ENCODE peak calls at places on chromosomes 5 and 9, in seven cellular contexts. C, U, I, T, R, B and X are unnamed samples. For H3K4me1, the result is how much of the 10 kb centered on the place peaks cover.

GRCh38 chr5:134533115-134533815 is 7.8 kb downstream of the JADE2 start:
- DNase-seq in R (peak), U (peak), C (no peak), I (no peak), B (no peak), T (no peak), X (peak)

GRCh38 chr5:37838152-37838932 is 1.5 kb downstream of the GDNF start:
- DNase-seq in U (peak), I (no peak), T (peak), B (peak), R (peak), C (no peak), X (no peak)

GRCh38 chr5:136021016-136021405 is 7.8 kb upstream of the TGFBI start:
- DNase-seq in I (no peak), B (no peak), U (no peak), C (no peak), R (peak), T (peak), X (no peak)

GRCh38 chr5:68220914-68221313 is 5.4 kb downstream of the PIK3R1 start:
- DNase-seq in U (no peak), I (no peak), B (no peak), T (no peak), C (no peak), R (no peak), X (no peak)

GRCh38 chr9:133499130-133499891 is 20.4 kb upstream of the SLC2A6 start:
- DNase-seq in R (no peak), C (no peak), B (no peak), U (peak), I (no peak), T (no peak), X (peak)

GRCh38 chr5:111389390-111390082 is 122.8 kb downstream of the STARD4 start:
- DNase-seq in U (no peak), I (no peak), C (no peak), B (no peak), R (peak), T (peak), X (no peak)

GRCh38 chr9:6015278-6016157 is at the start of gene RANBP6:
- DNase-seq in U (peak), I (peak), R (peak), C (peak), B (peak), T (peak), X (peak)

GRCh38 chr5:15993334-15993733 is 186.3 kb downstream of the MARCHF11 start:
- DNase-seq in U (no peak), R (peak), B (no peak), T (peak), C (no peak), I (no peak), X (no peak)

GRCh38 chr9:23659346-23660006 is 166.6 kb downstream of the ELAVL2 start:
- DNase-seq in B (no peak), C (no peak), U (no peak), T (no peak), I (no peak), R (no peak), X (no peak)

GRCh38 chr5:81852277-81853004 is 101.5 kb upstream of the SSBP2 start:
- DNase-seq in U (no peak), R (peak), I (no peak), T (peak), C (peak), B (peak), X (peak)

GRCh38 chr9:107067715-107068416 is 204.9 kb downstream of the ZNF462 start:
- DNase-seq in C (no peak), R (no peak), B (no peak), U (no peak), T (no peak), I (peak), X (no peak)

GRCh38 chr5:161988069-161988468 is 79.5 kb upstream of the GABRG2 start:
- DNase-seq in T (no peak), C (no peak), B (no peak), I (no peak), U (no peak), R (no peak), X (no peak)

GRCh38 chr5:125424374-125424773 is 677.9 kb upstream of the ZNF608 start:
- DNase-seq in C (no peak), R (no peak), U (no peak), I (no peak), T (no peak), B (no peak), X (no peak)

GRCh38 chr5:33257807-33258491 is 182.8 kb upstream of the TARS1 start:
- DNase-seq in B (no peak), T (peak), R (peak), C (no peak), U (no peak), I (no peak), X (no peak)

GRCh38 chr5:141677415-141677814 is 4.6 kb downstream of the ARAP3 start:
- DNase-seq in C (no peak), B (peak), U (no peak), T (no peak), R (no peak), I (no peak), X (no peak)

GRCh38 chr9:36894695-36895310 is 139.3 kb downstream of the PAX5 start:
- DNase-seq in B (no peak), C (no peak), U (no peak), I (no peak), R (no peak), T (no peak), X (no peak)

GRCh38 chr5:139752506-139753350 is 42.9 kb upstream of the PSD2 start:
- DNase-seq in T (no peak), I (no peak), C (no peak), U (no peak), B (peak), R (peak), X (no peak)

GRCh38 chr9:115162946-115163345 is 45.0 kb upstream of the TNC start:
- DNase-seq in C (no peak), U (no peak), I (no peak), R (peak), T (no peak), B (no peak), X (no peak)

GRCh38 chr5:79567926-79568549 is 44.2 kb upstream of the TENT2 start:
- DNase-seq in I (no peak), U (no peak), R (peak), C (no peak), B (no peak), T (no peak), X (no peak)

GRCh38 chr9:132018957-132019405 is 60.7 kb downstream of the MED27 start:
- DNase-seq in I (no peak), B (no peak), T (no peak), R (no peak), U (peak), C (no peak), X (no peak)

GRCh38 chr9:75147638-75148037 is 59.3 kb downstream of the OSTF1 start:
- DNase-seq in I (no peak), R (peak), U (no peak), T (no peak), C (no peak), B (no peak), X (no peak)

GRCh38 chr9:94758844-94759243 is 32.3 kb downstream of the AOPEP start:
- DNase-seq in R (no peak), T (no peak), C (no peak), I (no peak), U (no peak), B (peak), X (no peak)

GRCh38 chr5:68225188-68225910 is 9.8 kb downstream of the PIK3R1 start:
- DNase-seq in U (peak), C (no peak), I (peak), R (peak), T (peak), B (no peak), X (peak)

GRCh38 chr9:136961279-136962065 is 9.4 kb downstream of the LCN12 start:
- DNase-seq in C (no peak), I (peak), R (no peak), T (no peak), U (no peak), B (peak), X (no peak)

GRCh38 chr9:111001471-111001870 is 36.8 kb downstream of the LPAR1 start:
- DNase-seq in C (no peak), R (no peak), I (no peak), U (no peak), T (no peak), B (no peak), X (no peak)

GRCh38 chr9:99056876-99057664 is 47.8 kb upstream of the TGFBR1 start:
- DNase-seq in R (peak), C (peak), I (no peak), B (no peak), U (no peak), T (no peak), X (no peak)

GRCh38 chr9:94916956-94917355 is 190.5 kb downstream of the AOPEP start:
- DNase-seq in R (no peak), U (no peak), C (no peak), I (no peak), T (no peak), B (no peak), X (no peak)

GRCh38 chr5:141914154-141914743 is 9.4 kb upstream of the DELE1 start:
- DNase-seq in C (peak), T (no peak), R (peak), U (peak), B (peak), I (peak), X (peak)

GRCh38 chr5:3180610-3181009 is 415.0 kb upstream of the IRX1 start:
- DNase-seq in R (no peak), T (no peak), U (no peak), B (no peak), I (no peak), C (no peak), X (no peak)

GRCh38 chr5:91103353-91104061 is 279.6 kb downstream of the ARRDC3 start:
- DNase-seq in I (no peak), U (no peak), T (no peak), C (no peak), B (no peak), R (peak), X (no peak)

GRCh38 chr9:115591584-115591984 is 473.6 kb upstream of the TNC start:
- DNase-seq in I (peak), C (no peak), U (peak), R (peak), T (peak), B (peak), X (peak)

GRCh38 chr9:127884427-127884911 is 7.0 kb upstream of the AK1 start:
- DNase-seq in R (no peak), U (peak), B (peak), C (no peak), I (peak), T (no peak), X (peak)

GRCh38 chr9:114140850-114141249 is 14.5 kb upstream of the COL27A1 start:
- DNase-seq in R (no peak), T (no peak), C (no peak), B (no peak), U (no peak), I (no peak), X (no peak)

GRCh38 chr5:76521240-76521758 is 101.9 kb downstream of the F2RL2 start:
- DNase-seq in C (no peak), U (no peak), B (no peak), R (peak), I (no peak), T (no peak), X (no peak)

GRCh38 chr5:36928947-36929346 is 52.4 kb downstream of the NIPBL start:
- DNase-seq in I (no peak), C (no peak), R (peak), U (no peak), B (no peak), T (no peak), X (no peak)

GRCh38 chr9:72858089-72858912 is 94.6 kb downstream of the ALDH1A1 start:
- DNase-seq in U (peak), I (peak), B (no peak), T (peak), C (no peak), R (peak), X (peak)

GRCh38 chr9:124281934-124282351 is 24.2 kb downstream of the NEK6 start:
- DNase-seq in R (no peak), C (no peak), U (peak), I (peak), B (no peak), T (no peak), X (no peak)

GRCh38 chr5:113201715-113202114 is 225.1 kb downstream of the DCP2 start:
- DNase-seq in B (no peak), U (no peak), R (no peak), T (no peak), C (no peak), I (no peak), X (no peak)

GRCh38 chr5:96177303-96177869 is 215.7 kb upstream of the ELL2 start:
- DNase-seq in C (no peak), R (peak), B (peak), T (no peak), U (no peak), I (no peak), X (no peak)

DNA sequence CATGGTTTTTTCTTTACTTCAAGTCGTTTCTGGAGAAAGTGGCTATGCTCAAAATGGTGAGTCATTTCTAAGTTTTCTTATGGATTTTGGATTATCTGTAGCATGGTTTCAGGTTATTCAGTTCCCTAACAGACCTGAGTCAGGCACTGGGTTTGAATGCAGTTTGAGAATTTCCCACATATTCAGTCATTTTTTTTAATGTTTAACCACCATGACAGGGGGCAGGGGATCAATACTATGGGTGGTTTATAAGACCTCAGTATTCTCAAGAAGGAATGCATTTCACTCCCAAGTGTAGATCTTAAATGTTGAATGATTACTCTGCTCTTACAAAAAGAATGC is 284 bp downstream of the IL7R start:
- DNase-seq in T (no peak), C (peak), R (peak), I (no peak), U (no peak), B (no peak), X (no peak)
- H3K4me3 ChIP-seq in T (no peak), C (peak), R (peak), I (no peak), U (no peak), B (peak), X (no peak)

GRCh38 chr5:150637245-150638052 is 3.0 kb upstream of the SYNPO start:
- DNase-seq in C (no peak), T (peak), B (no peak), R (peak), U (peak), I (peak), X (peak)
- H3K4me1 ChIP-seq in C (under half), T (half or more), B (half or more), R (half or more), U (half or more), I (half or more), X (half or more)

GRCh38 chr5:171738501-171738900 is 47.1 kb upstream of the SMIM23 start:
- DNase-seq in R (no peak), U (no peak), I (no peak), T (no peak), C (no peak), B (no peak), X (no peak)
- H3K4me3 ChIP-seq in R (no peak), U (no peak), I (no peak), T (no peak), C (no peak), B (no peak), X (no peak)

DNA sequence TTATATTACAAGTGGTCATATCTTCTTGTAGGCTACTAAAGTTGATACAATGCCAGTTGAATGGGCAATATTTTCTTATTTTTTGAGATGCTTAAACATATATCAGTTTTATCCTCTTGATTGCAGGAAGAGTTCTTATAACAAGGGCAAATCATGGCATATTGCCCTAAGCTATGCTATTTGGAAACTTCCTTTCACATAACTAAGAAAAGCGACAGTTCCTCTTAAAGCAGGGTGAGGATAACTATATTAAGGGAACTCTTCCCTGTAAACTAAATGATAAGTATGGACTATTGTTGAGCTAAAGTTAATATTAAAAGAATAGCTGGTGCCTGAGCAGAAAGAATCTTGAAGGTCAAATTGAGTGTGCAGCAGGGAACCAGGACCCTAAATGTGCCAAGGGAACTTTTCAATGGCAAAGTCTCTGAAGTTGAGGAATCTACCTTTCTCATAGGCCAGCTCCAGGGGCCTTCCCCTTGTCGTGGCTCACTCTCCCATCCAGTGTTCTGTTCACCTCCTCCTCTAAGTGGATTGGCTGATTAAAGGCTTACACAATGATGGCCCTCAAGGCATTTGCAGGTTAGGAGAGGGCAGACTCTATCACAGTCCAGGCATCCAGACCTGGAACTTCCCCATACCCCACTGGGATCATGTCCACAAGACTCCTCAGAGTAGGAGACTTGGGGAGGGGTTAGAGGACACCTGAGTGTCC is 26.8 kb downstream of the FYB1 start:
- DNase-seq in I (no peak), U (no peak), C (no peak), T (no peak), R (no peak), B (no peak), X (no peak)
- H3K4me1 ChIP-seq in I (under half), U (under half), C (half or more), T (half or more), R (under half), B (under half), X (under half)

DNA sequence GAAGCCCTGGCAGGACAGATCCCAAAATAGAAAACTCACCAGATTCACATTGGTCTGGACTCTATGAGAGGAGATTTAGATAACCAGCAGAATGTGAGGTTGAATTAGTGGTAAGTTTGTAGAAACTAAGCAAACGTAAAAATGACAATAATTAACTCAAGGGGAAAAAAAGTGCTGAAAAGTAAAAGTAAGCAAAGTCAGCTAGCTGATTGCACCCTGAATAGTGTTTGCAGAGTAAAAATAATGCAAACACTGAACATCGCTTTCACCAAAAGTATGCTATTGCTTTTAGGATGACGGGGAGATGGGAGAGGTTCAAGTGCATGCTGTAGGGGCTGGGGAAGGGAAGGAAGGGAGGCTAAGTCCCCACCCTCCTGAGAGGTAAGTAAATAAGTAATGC is 92.5 kb upstream of the RARS1 start:
- DNase-seq in B (no peak), C (no peak), R (no peak), U (no peak), I (no peak), T (no peak), X (no peak)
- H3K4me3 ChIP-seq in B (no peak), C (no peak), R (no peak), U (no peak), I (no peak), T (no peak), X (no peak)

DNA sequence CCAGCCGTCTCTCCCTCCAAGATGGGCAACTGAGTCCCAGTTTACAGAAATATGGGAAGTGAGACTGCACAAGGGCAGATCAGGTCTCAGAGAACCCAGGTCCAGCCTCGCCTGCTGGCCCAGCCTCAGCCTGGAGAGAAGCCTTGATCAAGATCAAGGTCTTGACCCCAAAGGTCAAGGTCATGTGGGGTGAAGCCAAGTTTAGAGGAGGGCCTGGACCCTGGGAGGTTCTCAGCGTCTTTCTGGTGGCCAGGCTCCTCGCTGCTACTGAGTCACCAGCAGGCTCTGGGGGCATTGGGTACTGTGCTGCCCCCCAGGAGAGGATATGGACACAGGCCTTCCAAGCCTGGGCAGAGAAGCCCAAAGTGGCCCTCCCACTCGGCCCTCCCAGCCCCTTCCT is 8.8 kb downstream of the IPPK start:
- DNase-seq in R (no peak), C (no peak), T (no peak), B (no peak), U (no peak), I (no peak), X (no peak)
- H3K4me1 ChIP-seq in R (under half), C (under half), T (under half), B (under half), U (under half), I (under half), X (under half)

DNA sequence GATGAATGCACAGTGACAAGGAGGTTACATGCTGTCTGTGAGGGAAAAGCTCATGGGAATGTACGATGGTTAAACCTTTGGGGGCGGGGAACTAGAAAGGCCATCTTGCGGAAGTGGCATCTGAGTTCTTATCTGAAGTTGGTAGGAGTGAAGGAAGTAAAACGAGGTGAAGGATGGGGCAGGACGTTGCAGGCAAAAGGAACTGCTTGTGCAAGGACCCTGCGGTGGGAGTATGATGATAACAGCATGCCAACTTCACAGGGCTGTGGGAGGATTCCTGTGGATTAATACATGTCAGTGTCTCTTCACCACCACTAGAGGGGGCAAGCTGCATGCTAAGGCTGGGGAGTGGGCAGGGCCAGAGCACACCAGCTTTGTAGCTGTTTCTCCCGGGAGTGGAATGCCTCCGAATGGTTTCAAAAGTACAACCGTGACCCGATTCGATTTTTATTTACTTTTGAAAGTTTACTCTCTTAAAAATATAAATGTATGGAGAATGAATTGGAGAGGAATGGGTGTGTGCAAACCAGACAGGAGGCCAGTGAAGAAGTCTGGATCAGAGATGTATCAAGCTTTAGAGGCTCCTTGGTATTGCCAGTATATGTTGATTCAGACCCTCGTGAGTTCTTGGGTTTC is 62.5 kb downstream of the CYFIP2 start:
- DNase-seq in T (peak), U (peak), B (peak), R (peak), C (peak), I (peak), X (no peak)
- H3K4me3 ChIP-seq in T (no peak), U (peak), B (peak), R (peak), C (no peak), I (peak), X (no peak)